ENCODE peak calls at places on chromosomes 5 and 9, in nine cellular contexts. Y is NCI-H446 treated with DMSO at 0.1 percent for 48 hours, G is GM04504, F is cardiac muscle cell, R is T-helper 2 cell, X is fibroblast of the conjunctiva, O is RWPE1, D is HFFc6, B is tibial artery. N is an unnamed sample.

GRCh38 chr9:4798281-4798680 is 5.5 kb downstream of the RCL1 start:
- DNase-seq in Y (no peak), G (no peak), F (no peak), R (no peak), X (no peak), O (no peak), D (no peak), B (no peak), N (peak)

GRCh38 chr5:115435776-115436712 is 108.5 kb downstream of the FEM1C start:
- DNase-seq in Y (peak), G (no peak), F (no peak), R (no peak), X (no peak), O (peak), D (no peak), B (no peak), N (no peak)

GRCh38 chr5:143403357-143403606 is 204 bp downstream of the NR3C1 start:
- DNase-seq in Y (no peak), G (no peak), F (no peak), R (no peak), X (no peak), O (no peak), D (no peak), B (no peak), N (no peak)

GRCh38 chr5:75457691-75458090 is 53.7 kb downstream of the CERT1 start:
- DNase-seq in Y (no peak), G (no peak), F (no peak), R (no peak), X (no peak), O (peak), D (no peak), B (no peak), N (no peak)

GRCh38 chr5:1915316-1915715 is 32.6 kb upstream of the IRX4 start:
- DNase-seq in Y (no peak), G (no peak), F (no peak), R (no peak), X (no peak), O (no peak), D (no peak), B (no peak), N (no peak)

GRCh38 chr9:91116226-91116625 is 245.5 kb downstream of the AUH start:
- DNase-seq in Y (no peak), G (no peak), F (no peak), R (no peak), X (no peak), O (no peak), D (no peak), B (no peak), N (no peak)

GRCh38 chr9:70229579-70229978 is 29.2 kb upstream of the SMC5 start:
- DNase-seq in Y (peak), G (peak), F (no peak), R (no peak), X (no peak), O (no peak), D (peak), B (no peak), N (no peak)

GRCh38 chr9:126704157-126704941 is 90.6 kb downstream of the LMX1B start:
- DNase-seq in Y (no peak), G (no peak), F (no peak), R (no peak), X (no peak), O (peak), D (peak), B (no peak), N (no peak)

GRCh38 chr9:113176748-113177147 is 25.9 kb downstream of the SLC31A2 start:
- DNase-seq in Y (no peak), G (no peak), F (no peak), R (no peak), X (no peak), O (no peak), D (no peak), B (no peak), N (no peak)

GRCh38 chr5:89396262-89396975 is 513.4 kb upstream of the MEF2C start:
- DNase-seq in Y (no peak), G (no peak), F (no peak), R (no peak), X (no peak), O (no peak), D (no peak), B (no peak), N (no peak)

GRCh38 chr9:111161015-111161415 is 122.7 kb upstream of the LPAR1 start:
- DNase-seq in Y (no peak), G (peak), F (no peak), R (no peak), X (no peak), O (no peak), D (peak), B (no peak), N (no peak)

GRCh38 chr5:14054965-14055963 is 87.9 kb upstream of the TRIO start:
- DNase-seq in Y (no peak), G (no peak), F (no peak), R (no peak), X (no peak), O (no peak), D (peak), B (no peak), N (no peak)

GRCh38 chr9:8622871-8623270 is 823.3 kb upstream of the DMAC1 start:
- DNase-seq in Y (no peak), G (no peak), F (no peak), R (no peak), X (no peak), O (no peak), D (no peak), B (no peak), N (no peak)

GRCh38 chr5:100595152-100595811 is 60.1 kb downstream of the FAM174A start:
- DNase-seq in Y (peak), G (peak), F (no peak), R (no peak), X (peak), O (peak), D (peak), B (peak), N (no peak)

GRCh38 chr5:180140627-180141006 is 68.4 kb downstream of the RASGEF1C start:
- DNase-seq in Y (no peak), G (no peak), F (no peak), R (no peak), X (no peak), O (no peak), D (no peak), B (no peak), N (no peak)

GRCh38 chr9:90287567-90288274 is 354.9 kb downstream of the DIRAS2 start:
- DNase-seq in Y (no peak), G (no peak), F (no peak), R (no peak), X (no peak), O (no peak), D (no peak), B (no peak), N (no peak)

GRCh38 chr9:91047993-91048607 is 246.5 kb downstream of the SYK start:
- DNase-seq in Y (no peak), G (peak), F (no peak), R (no peak), X (peak), O (peak), D (peak), B (no peak), N (no peak)

GRCh38 chr9:12916037-12916436 is 141.2 kb downstream of the LURAP1L start:
- DNase-seq in Y (no peak), G (no peak), F (peak), R (no peak), X (no peak), O (no peak), D (no peak), B (no peak), N (no peak)

GRCh38 chr9:128685022-128685332 is 4.0 kb upstream of the SET start:
- DNase-seq in Y (no peak), G (no peak), F (peak), R (no peak), X (no peak), O (no peak), D (no peak), B (no peak), N (no peak)

GRCh38 chr5:154287136-154287535 is 96.6 kb downstream of the GALNT10 start:
- DNase-seq in Y (no peak), G (no peak), F (peak), R (no peak), X (peak), O (peak), D (peak), B (no peak), N (no peak)

GRCh38 chr9:117714282-117714681 is 10.1 kb downstream of the TLR4 start:
- DNase-seq in Y (no peak), G (no peak), F (no peak), R (no peak), X (no peak), O (no peak), D (no peak), B (no peak), N (no peak)

GRCh38 chr5:94481059-94481458 is 137.3 kb downstream of the KIAA0825 start:
- DNase-seq in Y (no peak), G (no peak), F (no peak), R (no peak), X (no peak), O (no peak), D (no peak), B (no peak), N (no peak)

GRCh38 chr5:154740483-154740882 is 14.7 kb upstream of the LARP1 start:
- DNase-seq in Y (peak), G (peak), F (no peak), R (no peak), X (peak), O (no peak), D (peak), B (peak), N (no peak)

GRCh38 chr9:128528445-128529160 is 23.8 kb upstream of the SPTAN1 start:
- DNase-seq in Y (no peak), G (no peak), F (no peak), R (no peak), X (no peak), O (no peak), D (peak), B (no peak), N (no peak)

GRCh38 chr9:126514037-126514821 is 99.5 kb upstream of the LMX1B start:
- DNase-seq in Y (no peak), G (peak), F (peak), R (peak), X (peak), O (peak), D (peak), B (peak), N (peak)

GRCh38 chr5:139177809-139178581 is 20.2 kb downstream of the SIL1 start:
- DNase-seq in Y (peak), G (no peak), F (peak), R (no peak), X (no peak), O (no peak), D (no peak), B (peak), N (no peak)

GRCh38 chr5:180286-180918 is 10.9 kb upstream of the LRRC14B start:
- DNase-seq in Y (no peak), G (no peak), F (peak), R (no peak), X (no peak), O (no peak), D (no peak), B (no peak), N (no peak)

GRCh38 chr9:2628926-2629325 is 7.3 kb downstream of the VLDLR start:
- DNase-seq in Y (no peak), G (no peak), F (no peak), R (no peak), X (no peak), O (no peak), D (no peak), B (no peak), N (no peak)

GRCh38 chr5:141694479-141694878 is 12.4 kb upstream of the ARAP3 start:
- DNase-seq in Y (no peak), G (no peak), F (no peak), R (no peak), X (no peak), O (no peak), D (no peak), B (no peak), N (no peak)

N was measured in DMS 273 treated with DMSO at 0.1 percent for 48 hours.